ENCODE peak calls at places on chromosomes 7 and 10, in four cellular contexts. K is sigmoid colon, S is cardiac muscle cell, Z is GM06990. C is an unnamed sample.

GRCh38 chr10:86074294-86074693 is 292.3 kb downstream of the GRID1 start:
- DNase-seq in K (no peak), S (no peak), Z (no peak), C (no peak)

GRCh38 chr10:58266826-58267712 is 625 bp downstream of the IPMK start:
- DNase-seq in K (peak), S (peak), Z (peak), C (peak)

GRCh38 chr7:16594061-16594460 is 51.5 kb downstream of the ANKMY2 start:
- DNase-seq in K (no peak), S (no peak), Z (no peak), C (no peak)

GRCh38 chr10:48678041-48678440 is 6.6 kb upstream of the WDFY4 start:
- DNase-seq in K (no peak), S (no peak), Z (no peak), C (peak)

GRCh38 chr10:32795598-32796183 is 162.3 kb downstream of the ITGB1 start:
- DNase-seq in K (no peak), S (peak), Z (no peak), C (peak)

GRCh38 chr10:7960108-7960507 is 94.4 kb upstream of the GATA3 start:
- DNase-seq in K (no peak), S (no peak), Z (no peak), C (no peak)

GRCh38 chr7:101635484-101635883 is 6.4 kb upstream of the MYL10 start:
- DNase-seq in K (no peak), S (no peak), Z (no peak), C (no peak)

GRCh38 chr7:132573237-132573636 is 3.0 kb downstream of the PLXNA4 start:
- DNase-seq in K (no peak), S (no peak), Z (no peak), C (no peak)

GRCh38 chr10:17578603-17579002 is 38.6 kb downstream of the HACD1 start:
- DNase-seq in K (no peak), S (no peak), Z (no peak), C (no peak)

GRCh38 chr10:119933179-119933578 is 40.6 kb downstream of the SEC23IP start:
- DNase-seq in K (no peak), S (peak), Z (no peak), C (no peak)

GRCh38 chr7:35570926-35571325 is 124.0 kb downstream of the HERPUD2 start:
- DNase-seq in K (no peak), S (no peak), Z (no peak), C (no peak)

GRCh38 chr10:49177391-49178355 is 10.5 kb downstream of the TMEM273 start:
- DNase-seq in K (no peak), S (peak), Z (peak), C (peak)

GRCh38 chr10:114401195-114401741 is 3.0 kb downstream of the AFAP1L2 start:
- DNase-seq in K (peak), S (peak), Z (no peak), C (peak)

GRCh38 chr7:4791738-4792536 is 16.5 kb downstream of the AP5Z1 start:
- DNase-seq in K (peak), S (peak), Z (peak), C (peak)

GRCh38 chr7:111832159-111832558 is 269.9 kb upstream of the IMMP2L start:
- DNase-seq in K (no peak), S (peak), Z (no peak), C (no peak)

GRCh38 chr10:48608926-48609325 is 4.1 kb upstream of the ARHGAP22 start:
- DNase-seq in K (no peak), S (no peak), Z (no peak), C (no peak)

GRCh38 chr7:683526-684205 is 42.8 kb upstream of the DNAAF5 start:
- DNase-seq in K (peak), S (no peak), Z (no peak), C (no peak)

GRCh38 chr10:29862926-29863614 is 196.3 kb downstream of the JCAD start:
- DNase-seq in K (no peak), S (no peak), Z (no peak), C (no peak)

GRCh38 chr10:43380610-43381222 is 9.3 kb downstream of the FXYD4 start:
- DNase-seq in K (peak), S (peak), Z (no peak), C (no peak)

GRCh38 chr7:44637788-44638594 is 31.6 kb downstream of the OGDH start:
- DNase-seq in K (peak), S (peak), Z (peak), C (peak)

GRCh38 chr7:86908948-86909347 is 150.5 kb downstream of the ELAPOR2 start:
- DNase-seq in K (no peak), S (peak), Z (no peak), C (no peak)

GRCh38 chr7:148929176-148929575 is 45.1 kb upstream of the EZH2 start:
- DNase-seq in K (no peak), S (no peak), Z (no peak), C (no peak)

GRCh38 chr10:98357208-98357836 is 57.7 kb downstream of the PYROXD2 start:
- DNase-seq in K (no peak), S (peak), Z (no peak), C (no peak)

GRCh38 chr7:150568714-150569113 is 1.5 kb downstream of the GIMAP4 start:
- DNase-seq in K (no peak), S (no peak), Z (no peak), C (peak)

GRCh38 chr10:33333260-33334169 is 952 bp downstream of the NRP1 start:
- DNase-seq in K (no peak), S (peak), Z (no peak), C (peak)

GRCh38 chr7:100374601-100375000 is 1.3 kb downstream of the PILRA start:
- DNase-seq in K (no peak), S (no peak), Z (no peak), C (no peak)

GRCh38 chr7:36003343-36003742 is 149.7 kb upstream of the EEPD1 start:
- DNase-seq in K (no peak), S (no peak), Z (no peak), C (no peak)

GRCh38 chr10:123674741-123675140 is 8.6 kb downstream of the GPR26 start:
- DNase-seq in K (no peak), S (no peak), Z (no peak), C (no peak)

GRCh38 chr10:27525819-27526218 is 21.7 kb downstream of the RAB18 start:
- DNase-seq in K (no peak), S (peak), Z (no peak), C (no peak)

GRCh38 chr10:62374862-62375710 is 917 bp downstream of the ZNF365 start:
- DNase-seq in K (no peak), S (no peak), Z (no peak), C (peak)

GRCh38 chr10:3476186-3476585 is 303.6 kb upstream of the PITRM1 start:
- DNase-seq in K (no peak), S (no peak), Z (no peak), C (no peak)
- TF ChIP-seq CTCF in K (no peak), S (no peak), Z (no peak), C (no peak)

GRCh38 chr7:25180592-25180923 is 47.7 kb downstream of the NPVF start:
- DNase-seq in K (no peak), S (no peak), Z (no peak), C (no peak)

GRCh38 chr7:25179771-25180591 is 48.3 kb downstream of the NPVF start:
- DNase-seq in K (peak), S (peak), Z (peak), C (peak)

GRCh38 chr7:25180946-25181345 is 47.3 kb downstream of the NPVF start:
- DNase-seq in K (no peak), S (peak), Z (no peak), C (no peak)

GRCh38 chr7:25181537-25181936 is 46.7 kb downstream of the NPVF start:
- DNase-seq in K (no peak), S (no peak), Z (no peak), C (no peak)

GRCh38 chr7:25179325-25179724 is 49.0 kb downstream of the NPVF start:
- DNase-seq in K (no peak), S (no peak), Z (no peak), C (no peak)
- H3K4me3 ChIP-seq in K (peak), S (peak), Z (peak), C (peak)

DNA sequence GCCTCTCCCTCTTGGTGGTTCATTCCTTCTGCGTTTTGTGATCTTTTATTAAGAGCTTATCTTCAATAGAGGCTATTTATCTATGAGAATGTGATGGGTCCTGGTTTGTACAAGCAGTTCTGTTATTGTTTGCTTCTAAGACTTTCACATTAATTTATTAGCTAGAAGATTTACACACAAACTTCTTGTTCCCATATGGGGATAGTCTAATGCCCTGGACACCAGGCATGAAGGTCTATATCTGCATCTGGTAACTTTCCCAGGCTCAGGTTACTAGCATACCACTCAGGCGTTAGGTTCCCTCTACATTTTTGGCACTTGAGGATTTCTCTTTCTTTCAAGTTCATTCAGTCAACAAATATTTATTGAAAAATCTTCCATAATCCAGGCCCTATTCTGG is 7.7 kb downstream of the XPNPEP1 start:
- DNase-seq in K (no peak), S (no peak), Z (no peak), C (no peak)
- TF ChIP-seq CTCF in K (no peak), S (no peak), Z (no peak), C (no peak)

DNA sequence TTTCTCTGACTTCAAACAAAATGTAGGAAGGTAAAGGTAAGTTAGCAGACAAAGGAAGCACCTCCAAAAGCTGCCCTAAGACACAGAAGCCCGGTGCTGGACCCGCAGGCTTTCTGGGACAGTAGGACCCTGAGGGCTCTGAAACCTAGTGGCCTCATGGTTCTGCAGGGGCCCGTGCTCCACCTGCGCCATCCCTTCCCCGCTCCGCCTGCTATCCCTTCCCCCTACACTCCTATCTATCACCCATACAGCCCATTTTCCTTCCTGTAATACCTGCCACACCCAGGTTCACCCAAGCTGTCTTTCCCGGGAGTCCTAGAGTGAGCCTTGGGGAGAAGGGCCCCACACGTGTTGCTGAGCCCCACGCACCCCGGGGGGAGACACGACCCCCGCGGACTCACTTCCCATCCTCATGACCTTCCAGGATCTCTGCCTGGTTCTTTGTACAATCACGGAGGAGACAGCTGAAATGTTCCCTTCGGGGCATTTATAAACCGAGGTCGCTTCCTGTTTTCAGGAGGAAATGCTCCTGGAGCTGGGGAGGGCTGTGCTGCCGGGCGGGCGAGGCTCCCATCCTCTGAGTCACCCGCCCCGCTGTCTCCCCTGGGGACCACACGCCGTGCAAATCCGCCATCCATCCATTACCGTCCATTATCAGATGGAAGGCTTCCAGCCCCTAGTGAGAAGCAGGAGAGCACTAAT is 251.7 kb upstream of the PITRM1 start:
- DNase-seq in K (no peak), S (peak), Z (no peak), C (no peak)
- H3K4me3 ChIP-seq in K (no peak), S (no peak), Z (no peak), C (no peak)

GRCh38 chr7:154693646-154694045 is 309.3 kb downstream of the PAXIP1 start:
- DNase-seq in K (no peak), S (no peak), Z (no peak), C (no peak)
- TF ChIP-seq CTCF in K (no peak), S (no peak), Z (no peak), C (no peak)

DNA sequence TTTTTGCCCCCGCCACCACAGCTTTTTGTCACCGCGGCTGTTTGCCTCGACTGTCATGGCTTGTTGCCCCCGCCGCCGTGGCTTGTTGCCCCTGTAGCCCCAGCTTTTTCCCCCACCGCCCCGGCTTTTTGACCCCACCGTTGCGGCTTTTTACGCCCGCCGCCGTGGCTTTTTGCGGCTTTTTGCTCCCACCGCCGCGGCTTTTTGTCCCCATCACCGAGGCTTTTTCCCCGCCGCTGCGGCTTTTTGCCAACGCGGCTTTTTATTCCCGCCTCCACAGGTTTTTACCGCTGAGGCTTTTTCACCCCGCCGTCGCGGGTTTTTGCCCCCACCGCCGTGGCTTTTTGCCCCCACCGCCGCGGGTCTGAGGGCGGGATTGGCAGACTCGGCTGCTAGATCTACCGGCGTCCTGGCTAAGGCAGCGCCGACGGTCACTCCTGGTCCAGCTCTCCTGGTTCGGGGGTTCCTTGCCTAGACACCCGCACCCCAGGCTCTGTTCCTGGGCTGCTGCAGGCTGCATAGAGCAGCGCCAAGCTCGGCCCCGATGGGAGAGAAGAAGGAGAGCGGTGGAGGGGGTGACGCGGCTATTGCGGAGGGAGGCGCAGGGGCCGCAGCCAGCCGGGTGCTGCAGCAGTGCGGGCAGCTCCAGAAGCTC is 637.7 kb downstream of the ZNF716 start:
- DNase-seq in K (peak), S (no peak), Z (no peak), C (no peak)
- H3K4me3 ChIP-seq in K (no peak), S (no peak), Z (no peak), C (no peak)

GRCh38 chr10:126723226-126723625 is 52.7 kb upstream of the C10orf90 start:
- DNase-seq in K (no peak), S (no peak), Z (no peak), C (no peak)

DNA sequence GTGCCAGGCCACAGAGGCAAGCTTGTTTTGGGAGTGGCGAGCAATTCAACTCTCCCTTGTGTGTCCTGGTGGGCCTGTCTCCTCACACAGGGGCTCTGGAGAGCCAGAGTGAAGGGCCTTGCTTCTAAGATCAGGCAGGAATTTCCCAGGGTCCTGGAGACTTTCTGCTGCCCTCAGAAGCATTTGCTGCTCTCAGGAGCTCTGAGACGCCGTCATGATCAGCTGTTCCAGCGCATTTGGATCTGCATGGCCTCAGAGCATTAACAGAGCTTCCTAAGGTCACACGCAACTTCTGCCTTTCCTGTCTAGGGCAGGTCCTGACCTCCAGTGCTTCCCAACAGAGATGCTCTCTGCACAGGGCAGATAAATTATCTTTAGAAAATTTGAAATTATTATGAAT is 52.2 kb upstream of the C10orf90 start:
- DNase-seq in K (no peak), S (no peak), Z (no peak), C (no peak)
- TF ChIP-seq CTCF in K (no peak), S (no peak), Z (no peak), C (no peak)

GRCh38 chr7:64876792-64877713 is 26.0 kb upstream of the ZNF273 start:
- DNase-seq in K (peak), S (peak), Z (no peak), C (no peak)
- H3K4me3 ChIP-seq in K (peak), S (peak), Z (no peak), C (no peak)

C was measured in GM12865.